ENCODE peak calls at places on chromosomes 5 and 9, in eight cellular contexts. W is HCT116, K is GM12878, C is prostate gland, R is K562, V is suprapubic skin, F is stomach, B is breast epithelium. D is an unnamed sample. For H3K9me3, the result is how much of the 10 kb centered on the place peaks cover.

GRCh38 chr5:68222310-68222709 is 6.8 kb downstream of the PIK3R1 start:
- DNase-seq in V (no peak), K (no peak), C (peak), R (no peak), W (no peak), B (no peak), F (no peak), D (no peak)

GRCh38 chr5:65076251-65076869 is 307.6 kb downstream of the CWC27 start:
- DNase-seq in R (peak), V (no peak), W (peak), F (no peak), C (no peak), B (no peak), K (no peak), D (no peak)

GRCh38 chr9:80175286-80175906 is 603.6 kb downstream of the TLE4 start:
- DNase-seq in F (peak), B (no peak), W (peak), V (no peak), C (no peak), K (no peak), R (peak), D (no peak)

GRCh38 chr5:151657105-151657504 is 29.6 kb downstream of the SPARC start:
- DNase-seq in B (no peak), K (no peak), F (no peak), C (no peak), V (no peak), R (no peak), W (no peak), D (no peak)

GRCh38 chr9:129394011-129394919 is 216.2 kb upstream of the IER5L start:
- DNase-seq in F (no peak), C (no peak), W (no peak), B (no peak), K (no peak), R (no peak), V (no peak), D (peak)

GRCh38 chr5:11785771-11786342 is 118.4 kb downstream of the CTNND2 start:
- DNase-seq in F (no peak), B (no peak), C (no peak), R (no peak), K (no peak), W (no peak), V (no peak), D (no peak)

GRCh38 chr5:160219411-160219810 is 9.9 kb upstream of the FABP6 start:
- DNase-seq in K (no peak), W (no peak), C (no peak), B (no peak), F (no peak), V (no peak), R (no peak), D (no peak)

GRCh38 chr5:123080215-123080614 is 8.8 kb upstream of the PRDM6 start:
- DNase-seq in F (no peak), C (no peak), V (no peak), K (no peak), B (no peak), R (no peak), W (no peak), D (no peak)

GRCh38 chr9:11148189-11148588 is 535.4 kb upstream of the PTPRD start:
- DNase-seq in V (no peak), B (no peak), R (no peak), K (no peak), F (no peak), W (no peak), C (no peak), D (no peak)
- H3K9me3 ChIP-seq in V (under half), B (under half), R (under half), K (under half), F (under half), W (under half), C (under half), D (under half)

DNA sequence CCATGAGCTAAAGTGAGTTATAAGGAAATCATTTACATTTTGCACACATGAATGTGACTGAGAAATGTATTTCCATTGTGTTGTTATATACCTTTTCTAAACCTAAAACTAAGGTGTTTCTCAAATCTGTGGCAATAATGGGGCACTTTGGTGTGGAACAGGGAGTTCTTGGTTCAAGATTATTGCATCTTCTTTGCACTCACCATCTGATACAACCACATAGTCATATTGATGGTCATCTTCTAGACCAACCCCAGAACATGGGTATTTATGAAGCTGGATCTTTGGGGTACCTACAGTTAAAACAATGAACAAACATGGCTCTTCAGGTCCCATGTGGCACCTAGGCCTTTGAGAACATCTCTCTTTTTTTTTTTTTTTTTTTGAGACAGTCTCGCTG is 24.6 kb upstream of the SHOC1 start:
- DNase-seq in V (no peak), K (no peak), B (no peak), R (no peak), F (no peak), W (no peak), C (no peak), D (no peak)
- TF ChIP-seq POLR2AphosphoS5 in V (no peak), K (no peak), B (no peak), R (no peak), F (no peak), W (no peak), C (no peak), D (no peak)

DNA sequence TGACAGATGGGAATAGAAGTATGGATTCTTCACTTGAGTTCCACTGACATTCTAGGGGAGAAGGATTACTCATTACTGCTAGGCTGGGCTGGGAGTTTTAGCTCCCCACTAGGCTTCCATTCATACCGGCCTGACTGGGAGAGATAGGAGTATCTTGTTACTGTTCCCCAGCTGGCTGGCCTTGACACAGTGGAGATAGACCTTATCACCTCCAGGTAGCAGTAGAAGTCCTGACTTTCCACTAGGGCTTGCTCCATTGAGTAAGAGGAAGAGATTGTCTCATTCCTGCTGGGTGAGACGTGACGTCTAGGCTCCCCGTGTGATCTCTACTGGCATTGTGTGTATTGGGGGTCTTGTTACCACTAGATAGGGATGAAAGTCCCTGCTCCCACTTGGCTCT is 156.4 kb downstream of the CACNA1B start:
- DNase-seq in F (no peak), B (no peak), K (no peak), W (no peak), V (peak), R (no peak), C (no peak), D (no peak)
- H3K9me3 ChIP-seq in F (under half), B (under half), K (under half), W (under half), V (under half), R (under half), C (under half), D (under half)

GRCh38 chr5:82054004-82054710 is 82.3 kb downstream of the ATG10 start:
- DNase-seq in C (no peak), F (no peak), V (no peak), W (no peak), R (no peak), B (no peak), K (no peak), D (no peak)
- TF ChIP-seq POLR2AphosphoS5 in C (no peak), F (no peak), V (no peak), W (no peak), R (no peak), B (no peak), K (no peak), D (no peak)

D was measured in spleen.